ENCODE peak calls at places on chromosomes 13 and 19, in four cellular contexts. I is K562, G is GM12878, W is GM23338. Z is an unnamed sample.

GRCh38 chr19:19533826-19534225 is 4.2 kb upstream of the CILP2 start:
- DNase-seq in G (no peak), I (no peak), W (peak; percentile 8), Z (no peak)

GRCh38 chr13:24929196-24929595 is 165.2 kb downstream of the RNF17 start:
- DNase-seq in I (no peak), G (no peak), W (no peak), Z (no peak)

GRCh38 chr13:30577381-30577780 is 40.3 kb upstream of the USPL1 start:
- DNase-seq in G (peak; percentile 72), W (no peak), I (peak; percentile 25), Z (peak; percentile 13)

GRCh38 chr19:49106648-49107135 is 7.5 kb upstream of the LIN7B start:
- DNase-seq in W (peak; percentile 81), G (no peak), I (no peak), Z (peak; percentile 59)

GRCh38 chr19:32230441-32230840 is 115.0 kb upstream of the ZNF507 start:
- DNase-seq in I (no peak), G (no peak), W (no peak), Z (no peak)

GRCh38 chr19:1997353-1998233 is 17.9 kb downstream of the BTBD2 start:
- DNase-seq in I (no peak), W (no peak), G (no peak), Z (no peak)

GRCh38 chr19:10660346-10660745 is 6.2 kb downstream of the ILF3 start:
- DNase-seq in I (no peak), W (no peak), G (no peak), Z (no peak)

GRCh38 chr13:96967248-96967745 is 27.0 kb downstream of the OXGR1 start:
- DNase-seq in W (peak; percentile 72), G (no peak), I (peak; percentile 64), Z (peak; percentile 25)

GRCh38 chr13:77409412-77409811 is 82.5 kb upstream of the MYCBP2 start:
- DNase-seq in W (peak; percentile 46), G (no peak), I (no peak), Z (no peak)

GRCh38 chr19:1942934-1943555 is 2.1 kb downstream of the CSNK1G2 start:
- DNase-seq in I (no peak), W (no peak), G (no peak), Z (no peak)

GRCh38 chr13:75333103-75333502 is 148.9 kb downstream of the TBC1D4 start:
- DNase-seq in G (no peak), W (no peak), I (no peak), Z (no peak)

GRCh38 chr13:50589651-50590054 is 253.8 kb downstream of the DLEU7 start:
- DNase-seq in G (no peak), W (no peak), I (no peak), Z (no peak)

GRCh38 chr13:45691667-45692066 is 10.5 kb upstream of the CBY2 start:
- DNase-seq in I (no peak), G (no peak), W (no peak), Z (no peak)

GRCh38 chr13:45696610-45697226 is 5.4 kb upstream of the CBY2 start:
- DNase-seq in I (no peak), G (peak; percentile 64), W (no peak), Z (no peak)

GRCh38 chr13:45691251-45691650 is 10.9 kb upstream of the CBY2 start:
- DNase-seq in W (no peak), I (no peak), G (no peak), Z (no peak)

GRCh38 chr13:45690636-45691035 is 11.5 kb upstream of the CBY2 start:
- DNase-seq in I (no peak), G (no peak), W (no peak), Z (no peak)

DNA sequence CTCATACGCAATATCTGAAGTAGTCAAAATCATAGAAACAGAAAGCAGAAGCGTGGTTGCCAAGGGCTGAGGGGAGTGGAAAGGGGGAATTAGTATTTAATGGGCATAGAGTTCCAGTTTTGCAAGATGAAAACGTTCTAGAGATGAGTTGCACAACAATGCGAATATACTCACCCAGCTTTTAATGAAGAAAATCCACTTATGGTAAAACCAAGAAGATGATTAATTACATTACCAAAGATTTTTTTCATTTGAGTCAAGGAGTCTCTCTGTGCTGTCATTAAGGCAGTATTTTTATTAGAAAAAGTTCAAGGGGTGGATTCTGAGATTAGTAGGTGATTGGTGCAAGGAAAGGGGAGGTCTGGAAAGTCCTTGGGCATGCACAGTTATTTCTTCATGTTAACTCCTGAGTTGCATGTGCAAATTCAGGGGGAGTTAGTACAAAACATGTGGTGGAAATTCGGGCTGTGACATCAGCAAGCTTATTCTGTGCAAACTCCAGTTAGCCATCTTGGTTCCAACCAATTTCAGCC is 6.9 kb upstream of the CBY2 start:
- DNase-seq in G (peak; percentile 68), I (no peak), W (no peak), Z (no peak)
- TF ChIP-seq JUNB in G (peak; percentile 89), I (no peak), W (no peak), Z (no peak)

GRCh38 chr19:38539751-38540150 is 78.0 kb downstream of the MAP4K1 start:
- DNase-seq in W (no peak), I (no peak), G (no peak), Z (no peak)
- TF ChIP-seq EZH2 in W (no peak), I (no peak), G (no peak), Z (no peak)

GRCh38 chr19:28700176-28700575 is 512.8 kb downstream of the UQCRFS1 start:
- DNase-seq in I (no peak), W (no peak), G (no peak), Z (no peak)
- TF ChIP-seq JUNB in I (no peak), W (no peak), G (no peak), Z (no peak)

GRCh38 chr19:47023448-47023794 is 3.8 kb downstream of the NPAS1 start:
- DNase-seq in I (no peak), G (no peak), W (peak; percentile 45), Z (no peak)

GRCh38 chr19:47022140-47022536 is 2.5 kb downstream of the NPAS1 start:
- DNase-seq in W (no peak), I (no peak), G (no peak), Z (no peak)

GRCh38 chr19:47021536-47022139 is 2.0 kb downstream of the NPAS1 start:
- DNase-seq in I (no peak), G (no peak), W (peak; percentile 77), Z (no peak)

GRCh38 chr19:47024502-47024901 is 4.9 kb downstream of the NPAS1 start:
- DNase-seq in W (no peak), I (no peak), G (no peak), Z (no peak)

GRCh38 chr19:47022541-47023447 is 3.2 kb downstream of the NPAS1 start:
- DNase-seq in G (no peak), I (peak; percentile 32), W (peak; percentile 58), Z (no peak)
- TF ChIP-seq EZH2 in G (no peak), I (no peak), W (peak; percentile 63), Z (no peak)